ENCODE peak calls at places on chromosomes 4 and X, in four cellular contexts. One of them, this sample, is unnamed.

GRCh38 chr4:24778427-24779225 is 16.7 kb upstream of the SOD3 start:
- DNase-seq in GM23248: peak
- DNase-seq in aorta: no peak
- DNase-seq in ACHN: no peak
- DNase-seq in this sample: peak

GRCh38 chr4:170990989-170991589 is 822.1 kb upstream of the GALNTL6 start:
- DNase-seq in ACHN: peak
- DNase-seq in aorta: no peak
- DNase-seq in GM23248: peak
- DNase-seq in this sample: peak

GRCh38 chrX:52352551-52352950 is 16.3 kb upstream of the XAGE2 start:
- DNase-seq in GM23248: no peak
- DNase-seq in ACHN: no peak
- DNase-seq in aorta: no peak
- DNase-seq in this sample: no peak

GRCh38 chrX:20197641-20198210 is 56.1 kb upstream of the EIF1AX start:
- DNase-seq in aorta: no peak
- DNase-seq in GM23248: peak
- DNase-seq in ACHN: no peak
- DNase-seq in this sample: no peak

GRCh38 chr4:76879731-76880364 is 18.1 kb downstream of the SOWAHB start:
- DNase-seq in GM23248: peak
- DNase-seq in ACHN: no peak
- DNase-seq in aorta: no peak
- DNase-seq in this sample: peak

GRCh38 chrX:141724186-141724585 is 25.6 kb upstream of the SPANXD start:
- DNase-seq in aorta: no peak
- DNase-seq in ACHN: no peak
- DNase-seq in GM23248: no peak
- DNase-seq in this sample: no peak

GRCh38 chr4:140884431-140885058 is 128.4 kb upstream of the TBC1D9 start:
- DNase-seq in aorta: no peak
- DNase-seq in ACHN: peak
- DNase-seq in GM23248: peak
- DNase-seq in this sample: peak

GRCh38 chrX:118497180-118497814 is 1.7 kb downstream of the DOCK11 start:
- DNase-seq in GM23248: no peak
- DNase-seq in ACHN: no peak
- DNase-seq in aorta: no peak
- DNase-seq in this sample: no peak

GRCh38 chrX:35445912-35446311 is 352.2 kb upstream of the MAGEB16 start:
- DNase-seq in ACHN: no peak
- DNase-seq in aorta: no peak
- DNase-seq in GM23248: no peak
- DNase-seq in this sample: no peak

GRCh38 chrX:95509474-95509873 is 1175.2 kb upstream of the DIAPH2 start:
- DNase-seq in aorta: no peak
- DNase-seq in ACHN: no peak
- DNase-seq in GM23248: no peak
- DNase-seq in this sample: no peak

GRCh38 chr4:137819964-137820383 is 287.7 kb upstream of the PCDH18 start:
- DNase-seq in ACHN: peak
- DNase-seq in GM23248: peak
- DNase-seq in aorta: no peak
- DNase-seq in this sample: peak

GRCh38 chrX:129665916-129666644 is 11.3 kb upstream of the APLN start:
- DNase-seq in GM23248: peak
- DNase-seq in ACHN: peak
- DNase-seq in aorta: no peak
- DNase-seq in this sample: peak

GRCh38 chrX:17987783-17988182 is 126.7 kb upstream of the RAI2 start:
- DNase-seq in ACHN: no peak
- DNase-seq in aorta: no peak
- DNase-seq in GM23248: no peak
- DNase-seq in this sample: no peak

GRCh38 chr4:8589831-8590545 is 2.6 kb upstream of the CPZ start:
- DNase-seq in ACHN: no peak
- DNase-seq in aorta: peak
- DNase-seq in GM23248: peak
- DNase-seq in this sample: no peak

GRCh38 chr4:128241425-128241913 is 46.1 kb downstream of the PGRMC2 start:
- DNase-seq in aorta: no peak
- DNase-seq in GM23248: peak
- DNase-seq in ACHN: peak
- DNase-seq in this sample: peak

GRCh38 chr4:126247409-126247808 is 932.7 kb downstream of the FAT4 start:
- DNase-seq in ACHN: no peak
- DNase-seq in aorta: no peak
- DNase-seq in GM23248: no peak
- DNase-seq in this sample: no peak

GRCh38 chr4:180363817-180364216 is 1879.4 kb upstream of the TENM3 start:
- DNase-seq in ACHN: no peak
- DNase-seq in aorta: no peak
- DNase-seq in GM23248: no peak
- DNase-seq in this sample: peak

GRCh38 chr4:42995343-42995944 is 102.9 kb downstream of the GRXCR1 start:
- DNase-seq in ACHN: peak
- DNase-seq in GM23248: peak
- DNase-seq in aorta: no peak
- DNase-seq in this sample: peak

GRCh38 chr4:158211288-158211687 is 1.0 kb downstream of the TMEM144 start:
- DNase-seq in GM23248: no peak
- DNase-seq in aorta: no peak
- DNase-seq in ACHN: peak
- DNase-seq in this sample: peak

GRCh38 chrX:15530318-15530717 is 29.7 kb downstream of the BMX start:
- DNase-seq in GM23248: no peak
- DNase-seq in ACHN: no peak
- DNase-seq in aorta: no peak
- DNase-seq in this sample: no peak

GRCh38 chr4:85607624-85608023 is 132.7 kb downstream of the ARHGAP24 start:
- DNase-seq in aorta: no peak
- DNase-seq in ACHN: no peak
- DNase-seq in GM23248: no peak
- DNase-seq in this sample: no peak

GRCh38 chr4:156710571-156711195 is 260.9 kb downstream of the PDGFC start:
- DNase-seq in GM23248: peak
- DNase-seq in ACHN: no peak
- DNase-seq in aorta: no peak
- DNase-seq in this sample: no peak

GRCh38 chr4:12359420-12359819 is 930.7 kb upstream of the HS3ST1 start:
- DNase-seq in ACHN: no peak
- DNase-seq in GM23248: no peak
- DNase-seq in aorta: no peak
- DNase-seq in this sample: no peak

GRCh38 chrX:39204945-39205344 is 403.7 kb downstream of the MID1IP1 start:
- DNase-seq in aorta: no peak
- DNase-seq in ACHN: no peak
- DNase-seq in GM23248: no peak
- DNase-seq in this sample: no peak

GRCh38 chr4:68748181-68748981 is 67.4 kb upstream of the UGT2B10 start:
- DNase-seq in ACHN: no peak
- DNase-seq in GM23248: no peak
- DNase-seq in aorta: no peak
- DNase-seq in this sample: peak

GRCh38 chrX:95071621-95072020 is 1397.6 kb downstream of the FAM133A start:
- DNase-seq in GM23248: peak
- DNase-seq in aorta: no peak
- DNase-seq in ACHN: no peak
- DNase-seq in this sample: peak

GRCh38 chr4:110850461-110851447 is 227.9 kb upstream of the PITX2 start:
- DNase-seq in GM23248: no peak
- DNase-seq in ACHN: no peak
- DNase-seq in aorta: no peak
- DNase-seq in this sample: no peak

GRCh38 chrX:1713296-1713695 is 98.4 kb downstream of the ASMT start:
- DNase-seq in ACHN: no peak
- DNase-seq in aorta: no peak
- DNase-seq in GM23248: no peak
- DNase-seq in this sample: no peak

GRCh38 chr4:123619895-123620294 is 223.3 kb downstream of the SPRY1 start:
- DNase-seq in aorta: no peak
- DNase-seq in ACHN: no peak
- DNase-seq in GM23248: no peak
- DNase-seq in this sample: no peak

GRCh38 chr4:153249199-153250154 is 45.2 kb downstream of the TRIM2 start:
- DNase-seq in aorta: peak
- DNase-seq in GM23248: peak
- DNase-seq in ACHN: peak
- DNase-seq in this sample: peak

GRCh38 chrX:29762006-29762405 is 453.4 kb upstream of the MAGEB2 start:
- DNase-seq in aorta: no peak
- DNase-seq in GM23248: no peak
- DNase-seq in ACHN: no peak
- DNase-seq in this sample: no peak

GRCh38 chr4:119172223-119172622 is 36.6 kb downstream of the MYOZ2 start:
- DNase-seq in GM23248: peak
- DNase-seq in aorta: no peak
- DNase-seq in ACHN: no peak
- DNase-seq in this sample: peak

GRCh38 chrX:12315526-12315925 is 177.3 kb downstream of the FRMPD4 start:
- DNase-seq in aorta: no peak
- DNase-seq in ACHN: no peak
- DNase-seq in GM23248: no peak
- DNase-seq in this sample: no peak

GRCh38 chrX:94743478-94743877 is 1069.5 kb downstream of the FAM133A start:
- DNase-seq in aorta: no peak
- DNase-seq in ACHN: no peak
- DNase-seq in GM23248: no peak
- DNase-seq in this sample: no peak

GRCh38 chr4:183437452-183437851 is 7.0 kb upstream of the CDKN2AIP start:
- DNase-seq in GM23248: no peak
- DNase-seq in aorta: no peak
- DNase-seq in ACHN: no peak
- DNase-seq in this sample: no peak

GRCh38 chrX:131081772-131082755 is 23.9 kb downstream of the ARHGAP36 start:
- DNase-seq in aorta: no peak
- DNase-seq in ACHN: no peak
- DNase-seq in GM23248: no peak
- DNase-seq in this sample: no peak

GRCh38 chrX:20181563-20182329 is 40.1 kb upstream of the EIF1AX start:
- DNase-seq in GM23248: no peak
- DNase-seq in aorta: no peak
- DNase-seq in ACHN: no peak
- DNase-seq in this sample: no peak

GRCh38 chrX:116384406-116384805 is 52.0 kb upstream of the SLC6A14 start:
- DNase-seq in aorta: no peak
- DNase-seq in GM23248: peak
- DNase-seq in ACHN: no peak
- DNase-seq in this sample: no peak

GRCh38 chr4:180618396-180618795 is 1624.8 kb upstream of the TENM3 start:
- DNase-seq in aorta: no peak
- DNase-seq in ACHN: no peak
- DNase-seq in GM23248: no peak
- DNase-seq in this sample: no peak

This sample was measured in epithelial cell of esophagus.